ENCODE peak calls at places on chromosomes 2 and 18, in seven cellular contexts. K is cardiac muscle cell; C is right lobe of liver; V is fibroblast of the aortic adventitia; U is CD8-positive, alpha-beta T cell; Q is GM12865; O is colonic mucosa. L is an unnamed sample.

GRCh38 chr18:48674198-48674721 is 135.4 kb downstream of the CTIF start:
- DNase-seq in V (peak; percentile 85), U (no peak), C (peak; percentile 85), K (no peak), O (peak; percentile 32), Q (no peak), L (peak; percentile 17)

GRCh38 chr2:57146951-57147350 is 899.7 kb upstream of the VRK2 start:
- DNase-seq in U (no peak), C (no peak), O (no peak), Q (no peak), V (no peak), K (no peak), L (no peak)

GRCh38 chr2:85611705-85612587 is at the start of gene C2orf68:
- DNase-seq in C (peak; percentile 95), V (peak; percentile 79), O (peak; percentile 95), K (peak; percentile 94), Q (peak; percentile 94), U (peak; percentile 49), L (peak; percentile 70)

GRCh38 chr2:70906022-70906421 is 29.7 kb upstream of the ATP6V1B1 start:
- DNase-seq in K (no peak), U (no peak), C (no peak), V (no peak), O (no peak), Q (no peak), L (no peak)

GRCh38 chr18:39184176-39184575 is 1618.6 kb upstream of the CELF4 start:
- DNase-seq in O (no peak), Q (no peak), C (no peak), V (no peak), K (no peak), U (no peak), L (no peak)

GRCh38 chr18:46320928-46321855 is 217.0 kb downstream of the HAUS1 start:
- DNase-seq in K (no peak), Q (no peak), V (peak; percentile 76), U (no peak), O (no peak), C (no peak), L (no peak)

GRCh38 chr2:153059338-153060052 is 341.1 kb downstream of the ARL6IP6 start:
- DNase-seq in O (no peak), C (no peak), K (peak; percentile 20), V (no peak), Q (no peak), U (no peak), L (no peak)

GRCh38 chr18:35964319-35964718 is 8.2 kb upstream of the RMP24 start:
- DNase-seq in K (no peak), V (no peak), Q (no peak), U (no peak), C (no peak), O (no peak), L (no peak)

GRCh38 chr18:22169889-22170420 is 566 bp downstream of the GATA6 start:
- DNase-seq in Q (peak; percentile 29), K (peak; percentile 62), O (no peak), U (no peak), V (peak; percentile 67), C (peak; percentile 67), L (no peak)

GRCh38 chr2:104793971-104794370 is 59.9 kb upstream of the POU3F3 start:
- DNase-seq in V (no peak), U (no peak), Q (no peak), O (no peak), K (no peak), C (no peak), L (no peak)

GRCh38 chr2:95185973-95186372 is 20.4 kb downstream of the ZNF2 start:
- DNase-seq in V (no peak), C (no peak), Q (no peak), U (no peak), K (no peak), O (no peak), L (no peak)

GRCh38 chr2:209600257-209601180 is 171.1 kb upstream of the UNC80 start:
- DNase-seq in V (no peak), U (no peak), C (no peak), Q (no peak), K (peak; percentile 6), O (no peak), L (no peak)

DNA sequence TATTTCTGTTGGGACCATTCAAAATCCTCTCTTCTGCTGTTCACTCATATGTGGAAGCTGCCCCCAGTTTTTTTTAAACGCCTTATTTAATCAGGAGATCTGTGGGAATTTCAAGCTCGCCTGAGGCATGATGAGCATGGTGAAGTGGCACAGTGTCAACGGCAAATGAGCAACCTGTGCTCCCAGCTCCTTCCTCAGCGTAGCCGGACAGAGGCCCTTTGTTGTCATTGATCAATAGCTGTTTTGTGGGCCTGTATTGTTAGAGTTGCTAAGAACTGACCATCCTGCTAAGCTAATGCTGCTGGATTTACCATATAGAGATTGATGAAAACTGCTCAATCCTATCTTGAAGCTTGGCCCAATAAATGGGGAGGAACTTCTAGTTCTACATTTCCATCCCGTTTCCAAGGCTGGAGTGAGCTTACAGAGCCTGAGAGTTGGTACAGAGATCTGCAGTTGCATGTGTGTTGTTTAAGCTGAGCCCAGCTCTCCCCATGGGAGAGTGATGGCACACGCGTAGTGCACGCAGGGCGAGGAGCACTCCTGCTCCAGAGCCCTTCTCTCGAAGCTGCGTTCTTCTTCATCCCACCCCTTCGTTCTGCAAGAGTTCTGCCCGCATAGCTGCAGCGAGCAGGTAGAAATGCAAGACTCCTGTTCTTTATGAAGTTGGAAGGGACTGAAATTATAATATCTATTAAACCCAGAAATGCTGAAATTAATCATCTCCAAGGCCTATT is 108.8 kb downstream of the RTN4 start:
- DNase-seq in O (no peak), Q (no peak), C (no peak), V (no peak), U (no peak), K (no peak), L (no peak)
- H3K4me3 ChIP-seq in O (no peak overlapping the region), Q (no peak overlapping the region), C (no peak overlapping the region), V (no peak overlapping the region), U (no peak overlapping the region), K (no peak overlapping the region), L (no peak overlapping the region)

DNA sequence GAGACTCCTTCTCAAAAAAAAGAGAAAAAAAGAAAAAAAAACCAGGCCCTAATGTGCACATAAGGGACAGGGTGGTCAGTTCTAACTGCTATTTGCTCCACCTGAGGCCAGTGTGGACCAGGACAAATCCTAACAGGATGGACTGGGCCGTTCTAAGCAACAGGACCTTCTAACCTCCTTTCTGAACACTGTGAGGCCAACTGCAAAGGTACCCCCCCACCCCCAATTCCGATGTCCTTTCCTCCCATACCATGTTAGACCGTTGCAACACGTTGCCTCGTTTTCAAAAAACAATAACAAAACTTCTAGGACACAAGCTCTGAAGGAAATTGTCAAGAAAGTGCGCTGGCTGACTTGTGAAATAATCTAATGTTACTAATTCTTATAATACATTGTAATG is 1.2 kb downstream of the THAP4 start:
- DNase-seq in Q (no peak), O (no peak), V (no peak), C (no peak), K (no peak), U (no peak), L (no peak)
- H3K4me3 ChIP-seq in Q (peak overlapping the region; percentile 74), O (peak overlapping the region; percentile 91), V (peak overlapping the region; percentile 91), C (peak overlapping the region; percentile 89), K (peak overlapping the region; percentile 91), U (peak overlapping the region; percentile 57), L (peak overlapping the region; percentile 82)

GRCh38 chr18:74796928-74797576 is 199.4 kb downstream of the ZNF407 start:
- DNase-seq in K (peak; percentile 61), C (no peak), Q (peak; percentile 52), U (no peak), O (no peak), V (peak; percentile 79), L (no peak)
- H3K4me3 ChIP-seq in K (no peak overlapping the region), C (peak overlapping the region; percentile 23), Q (no peak overlapping the region), U (no peak overlapping the region), O (no peak overlapping the region), V (peak overlapping the region; percentile 39), L (no peak overlapping the region)

GRCh38 chr2:43040084-43040854 is 186.1 kb downstream of the ZFP36L2 start:
- DNase-seq in U (no peak), Q (peak; percentile 54), O (no peak), V (no peak), K (no peak), C (peak; percentile 9), L (no peak)

GRCh38 chr2:43041167-43041566 is 185.2 kb downstream of the ZFP36L2 start:
- DNase-seq in Q (no peak), K (no peak), V (peak; percentile 25), O (no peak), C (peak; percentile 16), U (no peak), L (no peak)

GRCh38 chr2:43038034-43038719 is 188.2 kb downstream of the ZFP36L2 start:
- DNase-seq in C (peak; percentile 28), K (no peak), O (no peak), V (peak; percentile 85), U (no peak), Q (no peak), L (no peak)

GRCh38 chr2:43038720-43039099 is 187.7 kb downstream of the ZFP36L2 start:
- DNase-seq in U (no peak), Q (no peak), C (peak; percentile 34), K (no peak), O (no peak), V (no peak), L (no peak)

DNA sequence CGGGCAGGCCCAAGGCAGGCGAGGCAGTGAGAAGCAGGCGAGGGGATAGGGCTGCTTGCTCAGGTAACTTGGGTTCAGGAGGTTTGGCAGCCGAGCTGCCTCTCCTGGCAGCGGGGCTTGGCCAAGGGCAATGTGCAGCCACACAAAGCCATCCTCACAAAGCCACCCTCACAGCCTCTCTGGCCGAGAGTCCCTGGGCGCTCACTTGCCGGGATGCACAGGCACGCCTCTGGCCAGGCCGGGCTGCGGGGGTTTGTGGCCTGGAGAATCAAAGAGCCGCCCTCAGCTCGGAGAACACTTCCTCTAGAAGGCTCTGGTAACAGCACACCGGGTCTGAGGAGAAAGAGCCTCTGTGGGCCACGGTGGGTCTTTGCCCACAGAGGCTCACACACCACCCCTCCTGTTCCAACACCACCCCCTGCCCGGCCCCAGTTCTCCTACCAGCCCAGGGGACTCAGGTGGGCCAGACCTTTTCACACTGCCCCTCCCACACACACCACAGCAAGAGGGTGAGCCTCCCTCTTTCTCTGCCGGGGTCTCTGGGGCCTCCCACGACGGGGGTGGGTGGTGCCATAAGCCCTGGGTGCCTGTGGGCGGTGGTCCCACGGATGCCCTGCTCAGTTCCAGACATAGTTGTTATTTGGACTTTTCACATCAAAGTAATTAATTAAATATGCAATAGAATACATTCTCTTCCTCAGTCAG is 186.9 kb downstream of the ZFP36L2 start:
- DNase-seq in V (no peak), U (no peak), K (no peak), O (no peak), C (peak; percentile 60), Q (no peak), L (no peak)
- H3K4me3 ChIP-seq in V (no peak overlapping the region), U (no peak overlapping the region), K (no peak overlapping the region), O (no peak overlapping the region), C (no peak overlapping the region), Q (no peak overlapping the region), L (no peak overlapping the region)